ENCODE peak calls at places on chromosomes 3 and 15, in four cellular contexts. R, B, I and V are unnamed samples.

GRCh38 chr3:188583476-188584161 is 429.7 kb downstream of the LPP start:
- DNase-seq in R (no peak), B (peak), I (no peak), V (no peak)

GRCh38 chr15:45224596-45225217 is 27.3 kb upstream of the SLC28A2 start:
- DNase-seq in R (no peak), B (no peak), I (no peak), V (no peak)

GRCh38 chr3:49841126-49841525 is 15.2 kb downstream of the TRAIP start:
- DNase-seq in R (peak), I (no peak), B (no peak), V (no peak)

GRCh38 chr3:8491750-8492149 is 9.9 kb upstream of the LMCD1 start:
- DNase-seq in R (no peak), I (no peak), B (no peak), V (no peak)

GRCh38 chr3:42557849-42558248 is 23.9 kb downstream of the SEC22C start:
- DNase-seq in R (peak), B (no peak), I (no peak), V (no peak)

GRCh38 chr3:15601399-15602145 is at the start of the genes BTD and HACL1:
- DNase-seq in B (peak), I (peak), R (peak), V (no peak)

GRCh38 chr3:193262707-193263106 is 21.7 kb downstream of the PLAAT1 start:
- DNase-seq in R (peak), I (no peak), B (no peak), V (no peak)

GRCh38 chr3:107367353-107367752 is 9.9 kb upstream of the CCDC54 start:
- DNase-seq in I (no peak), B (peak), R (peak), V (no peak)

GRCh38 chr3:65732060-65732933 is 306.4 kb downstream of the MAGI1 start:
- DNase-seq in R (peak), B (peak), I (no peak), V (peak)

GRCh38 chr15:70348581-70349344 is 251.0 kb upstream of the TLE3 start:
- DNase-seq in I (no peak), B (peak), R (no peak), V (peak)

GRCh38 chr15:85008474-85009260 is 27.0 kb downstream of the PDE8A start:
- DNase-seq in I (no peak), B (no peak), R (no peak), V (peak)

GRCh38 chr15:82832601-82833209 is 23.3 kb downstream of the WHAMM start:
- DNase-seq in I (no peak), R (peak), B (peak), V (no peak)

GRCh38 chr3:194237110-194237509 is 101.2 kb downstream of the HES1 start:
- DNase-seq in R (no peak), B (no peak), I (no peak), V (no peak)

GRCh38 chr3:47016934-47017435 is 37.5 kb downstream of the NBEAL2 start:
- DNase-seq in I (no peak), R (peak), B (peak), V (no peak)

GRCh38 chr3:120177151-120177550 is 82.9 kb upstream of the GSK3B start:
- DNase-seq in R (peak), B (peak), I (no peak), V (no peak)

GRCh38 chr3:156102267-156102912 is 18.0 kb upstream of the KCNAB1 start:
- DNase-seq in I (no peak), B (no peak), R (no peak), V (no peak)

GRCh38 chr3:69388241-69388640 is 2.4 kb upstream of the FRMD4B start:
- DNase-seq in B (no peak), R (no peak), I (no peak), V (no peak)

GRCh38 chr3:173584093-173584833 is 186.7 kb downstream of the NLGN1 start:
- DNase-seq in R (peak), B (peak), I (no peak), V (peak)

GRCh38 chr3:8755564-8756237 is 13.7 kb downstream of the OXTR start:
- DNase-seq in B (peak), R (no peak), I (no peak), V (no peak)

GRCh38 chr15:39665629-39666245 is 84.9 kb downstream of the THBS1 start:
- DNase-seq in R (no peak), B (no peak), I (no peak), V (no peak)

GRCh38 chr3:136577791-136578190 is 174.4 kb downstream of the STAG1 start:
- DNase-seq in R (no peak), I (no peak), B (no peak), V (no peak)

GRCh38 chr3:105967117-105967516 is 98.3 kb upstream of the CBLB start:
- DNase-seq in I (no peak), R (peak), B (peak), V (no peak)

GRCh38 chr3:6264906-6265305 is 596.0 kb upstream of the GRM7 start:
- DNase-seq in I (no peak), R (no peak), B (no peak), V (no peak)